ENCODE peak calls at places on chromosomes 13 and 19, in seven cellular contexts. One of them, this sample, is unnamed.

GRCh38 chr19:47228937-47229673 is 1.9 kb downstream of the BBC3 start:
- DNase-seq in retinal pigment epithelial cell: no peak
- DNase-seq in ascending aorta: no peak
- DNase-seq in glutamatergic neuron: no peak
- DNase-seq in foreskin fibroblast: peak; percentile 61
- DNase-seq in lower lobe of right lung: no peak
- DNase-seq in body of pancreas: no peak
- DNase-seq in this sample: no peak

GRCh38 chr19:18415177-18415867 is 3.9 kb upstream of the SSBP4 start:
- DNase-seq in retinal pigment epithelial cell: no peak
- DNase-seq in ascending aorta: peak; percentile 89
- DNase-seq in glutamatergic neuron: no peak
- DNase-seq in foreskin fibroblast: peak; percentile 89
- DNase-seq in lower lobe of right lung: peak; percentile 79
- DNase-seq in body of pancreas: no peak
- DNase-seq in this sample: no peak

GRCh38 chr19:46288896-46289588 is 7.8 kb upstream of the HIF3A start:
- DNase-seq in retinal pigment epithelial cell: peak; percentile 96
- DNase-seq in ascending aorta: no peak
- DNase-seq in glutamatergic neuron: no peak
- DNase-seq in foreskin fibroblast: peak; percentile 97
- DNase-seq in lower lobe of right lung: no peak
- DNase-seq in body of pancreas: no peak
- DNase-seq in this sample: no peak

GRCh38 chr13:38348890-38349289 is 761 bp upstream of the UFM1 start:
- DNase-seq in retinal pigment epithelial cell: no peak
- DNase-seq in ascending aorta: no peak
- DNase-seq in glutamatergic neuron: no peak
- DNase-seq in foreskin fibroblast: no peak
- DNase-seq in lower lobe of right lung: no peak
- DNase-seq in body of pancreas: no peak
- DNase-seq in this sample: no peak

GRCh38 chr13:80249906-80250513 is 90.9 kb downstream of the SPRY2 start:
- DNase-seq in retinal pigment epithelial cell: no peak
- DNase-seq in ascending aorta: no peak
- DNase-seq in glutamatergic neuron: no peak
- DNase-seq in foreskin fibroblast: peak; percentile 36
- DNase-seq in lower lobe of right lung: no peak
- DNase-seq in body of pancreas: no peak
- DNase-seq in this sample: no peak

GRCh38 chr13:49540552-49540951 is 44.8 kb downstream of the PHF11 start:
- DNase-seq in retinal pigment epithelial cell: no peak
- DNase-seq in ascending aorta: no peak
- DNase-seq in glutamatergic neuron: no peak
- DNase-seq in foreskin fibroblast: peak; percentile 9
- DNase-seq in lower lobe of right lung: no peak
- DNase-seq in body of pancreas: no peak
- DNase-seq in this sample: peak; percentile 32

GRCh38 chr19:2578391-2578826 is 102.5 kb downstream of the GADD45B start:
- DNase-seq in retinal pigment epithelial cell: peak; percentile 73
- DNase-seq in ascending aorta: peak; percentile 73
- DNase-seq in glutamatergic neuron: no peak
- DNase-seq in foreskin fibroblast: peak; percentile 52
- DNase-seq in lower lobe of right lung: no peak
- DNase-seq in body of pancreas: peak; percentile 46
- DNase-seq in this sample: no peak

GRCh38 chr13:110323172-110323851 is 16.2 kb downstream of the COL4A2 start:
- DNase-seq in retinal pigment epithelial cell: no peak
- DNase-seq in ascending aorta: peak; percentile 67
- DNase-seq in glutamatergic neuron: no peak
- DNase-seq in foreskin fibroblast: peak; percentile 74
- DNase-seq in lower lobe of right lung: no peak
- DNase-seq in body of pancreas: no peak
- DNase-seq in this sample: no peak

DNA sequence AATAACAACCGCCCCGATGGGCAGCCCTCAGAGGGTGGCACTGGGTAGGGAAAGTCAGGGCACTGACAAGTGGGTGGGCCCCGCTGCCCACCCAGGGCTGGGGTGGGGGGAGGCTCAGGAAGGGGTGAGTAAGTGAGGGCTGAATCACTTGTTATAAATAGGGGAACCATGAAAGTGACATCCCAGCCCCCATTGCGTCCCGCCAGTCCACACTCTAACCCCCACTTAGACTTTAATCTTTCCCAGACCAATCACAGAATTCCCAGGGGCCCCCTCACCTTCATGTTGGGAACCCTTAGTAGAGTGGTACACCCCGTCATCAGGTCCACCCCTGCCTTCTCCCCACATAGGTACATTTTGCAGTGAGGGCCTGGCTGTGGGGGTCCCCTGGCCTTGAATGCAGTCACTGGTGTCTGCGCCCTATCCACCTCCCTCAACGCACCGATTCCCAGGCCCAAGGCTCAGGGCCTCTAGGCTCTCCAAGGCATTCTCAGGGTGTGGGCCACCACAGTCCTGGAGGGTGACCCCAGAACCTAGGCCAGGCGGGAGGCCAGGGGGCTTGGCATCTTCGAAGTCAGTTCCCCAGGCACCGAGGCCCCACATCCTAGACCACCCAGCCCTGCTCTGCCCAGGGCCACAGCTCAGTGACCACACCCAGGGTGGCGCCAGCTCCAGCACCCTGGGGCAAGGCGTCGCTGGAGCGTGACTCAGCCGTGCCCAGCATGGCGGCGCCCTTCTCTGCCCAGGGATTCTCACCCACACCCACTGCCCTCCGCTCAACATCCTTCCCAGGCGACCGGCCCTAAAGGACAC is 36.8 kb upstream of the NANOS3 start:
- DNase-seq in retinal pigment epithelial cell: no peak
- DNase-seq in ascending aorta: peak; percentile 86
- DNase-seq in glutamatergic neuron: no peak
- DNase-seq in foreskin fibroblast: peak; percentile 88
- DNase-seq in lower lobe of right lung: peak; percentile 81
- DNase-seq in body of pancreas: no peak
- DNase-seq in this sample: no peak
- TF ChIP-seq CTCF in retinal pigment epithelial cell: no peak
- TF ChIP-seq CTCF in ascending aorta: no peak
- TF ChIP-seq CTCF in glutamatergic neuron: no peak
- TF ChIP-seq CTCF in foreskin fibroblast: no peak
- TF ChIP-seq CTCF in lower lobe of right lung: no peak
- TF ChIP-seq CTCF in body of pancreas: no peak
- TF ChIP-seq CTCF in this sample: no peak

GRCh38 chr19:44552324-44552723 is 22.8 kb upstream of the CEACAM20 start:
- DNase-seq in retinal pigment epithelial cell: no peak
- DNase-seq in ascending aorta: no peak
- DNase-seq in glutamatergic neuron: peak; percentile 71
- DNase-seq in foreskin fibroblast: peak; percentile 16
- DNase-seq in lower lobe of right lung: no peak
- DNase-seq in body of pancreas: no peak
- DNase-seq in this sample: no peak
- TF ChIP-seq CTCF in retinal pigment epithelial cell: peak; percentile 64
- TF ChIP-seq CTCF in ascending aorta: no peak
- TF ChIP-seq CTCF in glutamatergic neuron: peak; percentile 50
- TF ChIP-seq CTCF in foreskin fibroblast: peak; percentile 58
- TF ChIP-seq CTCF in lower lobe of right lung: peak; percentile 46
- TF ChIP-seq CTCF in body of pancreas: no peak
- TF ChIP-seq CTCF in this sample: no peak

DNA sequence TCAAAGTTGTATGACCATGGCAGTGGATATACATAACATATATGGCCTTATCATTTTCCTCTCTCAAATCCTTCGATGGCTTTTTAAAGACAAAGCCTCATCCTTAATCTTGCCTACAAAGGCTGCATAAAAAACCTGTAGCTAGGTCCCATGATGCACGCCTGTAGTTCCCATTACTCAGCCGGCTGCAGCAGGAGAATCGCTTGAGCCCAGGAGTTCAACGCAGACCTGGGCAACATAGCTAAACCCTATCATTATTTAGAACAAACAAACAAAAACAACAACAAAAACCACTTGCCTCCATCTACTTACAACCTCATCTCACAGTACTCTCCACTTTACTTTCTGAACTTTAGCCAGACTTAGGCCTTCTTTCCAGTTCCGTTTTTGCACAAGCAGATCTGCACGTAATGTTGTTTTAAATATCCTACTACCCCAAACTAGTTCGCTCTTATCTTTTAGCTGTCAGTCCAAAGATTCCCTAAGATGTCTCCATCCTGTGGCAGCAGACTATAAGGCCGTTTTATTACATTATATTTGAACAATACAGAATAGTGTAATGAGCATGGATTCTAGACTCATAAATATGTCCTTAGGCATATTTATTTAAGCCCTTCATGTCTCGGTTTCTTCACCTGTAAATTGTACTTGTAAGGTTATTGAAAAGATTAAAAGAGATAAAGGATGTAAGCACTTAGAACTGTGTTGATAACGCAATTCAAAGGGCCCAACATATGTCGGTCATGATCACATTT is 969 bp upstream of the POMP start:
- DNase-seq in retinal pigment epithelial cell: no peak
- DNase-seq in ascending aorta: no peak
- DNase-seq in glutamatergic neuron: no peak
- DNase-seq in foreskin fibroblast: peak; percentile 29
- DNase-seq in lower lobe of right lung: no peak
- DNase-seq in body of pancreas: no peak
- DNase-seq in this sample: no peak
- TF ChIP-seq CTCF in retinal pigment epithelial cell: no peak
- TF ChIP-seq CTCF in ascending aorta: no peak
- TF ChIP-seq CTCF in glutamatergic neuron: no peak
- TF ChIP-seq CTCF in foreskin fibroblast: peak; percentile 12
- TF ChIP-seq CTCF in lower lobe of right lung: no peak
- TF ChIP-seq CTCF in body of pancreas: no peak
- TF ChIP-seq CTCF in this sample: no peak

GRCh38 chr13:86567119-86567518 is 767.9 kb upstream of the SLITRK6 start:
- DNase-seq in retinal pigment epithelial cell: no peak
- DNase-seq in ascending aorta: no peak
- DNase-seq in glutamatergic neuron: no peak
- DNase-seq in foreskin fibroblast: no peak
- DNase-seq in lower lobe of right lung: no peak
- DNase-seq in body of pancreas: peak; percentile 23
- DNase-seq in this sample: no peak
- TF ChIP-seq CTCF in retinal pigment epithelial cell: no peak
- TF ChIP-seq CTCF in ascending aorta: no peak
- TF ChIP-seq CTCF in glutamatergic neuron: no peak
- TF ChIP-seq CTCF in foreskin fibroblast: no peak
- TF ChIP-seq CTCF in lower lobe of right lung: no peak
- TF ChIP-seq CTCF in body of pancreas: peak; percentile 16
- TF ChIP-seq CTCF in this sample: no peak